ENCODE peak calls at places on chromosome 7, in seven cellular contexts. One of them, this sample, is unnamed.
A peak's percentile ranks its signal among the peaks of the same experiment; 100 is the strongest.

GRCh38 chr7:69373171-69374035 is 224.9 kb upstream of the AUTS2 start:
- DNase-seq in GM23338: no peak
- DNase-seq in mammary epithelial cell: no peak
- DNase-seq in astrocyte of the spinal cord: peak; percentile 28
- DNase-seq in hypothalamus: no peak
- DNase-seq in M059J: peak; percentile 82
- DNase-seq in CD8-positive, alpha-beta T cell: no peak
- DNase-seq in this sample: no peak

GRCh38 chr7:155456772-155457543 is 971 bp upstream of the EN2 start:
- DNase-seq in GM23338: peak; percentile 84
- DNase-seq in mammary epithelial cell: peak; percentile 40
- DNase-seq in astrocyte of the spinal cord: peak; percentile 52
- DNase-seq in hypothalamus: peak; percentile 48
- DNase-seq in M059J: peak; percentile 66
- DNase-seq in CD8-positive, alpha-beta T cell: no peak
- DNase-seq in this sample: peak; percentile 86

GRCh38 chr7:13050703-13051102 is 363.3 kb downstream of the ARL4A start:
- DNase-seq in GM23338: no peak
- DNase-seq in mammary epithelial cell: peak; percentile 28
- DNase-seq in astrocyte of the spinal cord: peak; percentile 65
- DNase-seq in hypothalamus: no peak
- DNase-seq in M059J: peak; percentile 63
- DNase-seq in CD8-positive, alpha-beta T cell: no peak
- DNase-seq in this sample: no peak

GRCh38 chr7:149196705-149197171 is 1.4 kb downstream of the ZNF282 start:
- DNase-seq in GM23338: peak; percentile 34
- DNase-seq in mammary epithelial cell: peak; percentile 31
- DNase-seq in astrocyte of the spinal cord: no peak
- DNase-seq in hypothalamus: no peak
- DNase-seq in M059J: peak; percentile 59
- DNase-seq in CD8-positive, alpha-beta T cell: no peak
- DNase-seq in this sample: no peak

GRCh38 chr7:18873674-18874341 is 243.6 kb downstream of the TWIST1 start:
- DNase-seq in GM23338: peak; percentile 77
- DNase-seq in mammary epithelial cell: no peak
- DNase-seq in astrocyte of the spinal cord: peak; percentile 49
- DNase-seq in hypothalamus: no peak
- DNase-seq in M059J: peak; percentile 23
- DNase-seq in CD8-positive, alpha-beta T cell: no peak
- DNase-seq in this sample: peak; percentile 48

GRCh38 chr7:3575753-3576531 is 274.9 kb downstream of the SDK1 start:
- DNase-seq in GM23338: no peak
- DNase-seq in mammary epithelial cell: no peak
- DNase-seq in astrocyte of the spinal cord: no peak
- DNase-seq in hypothalamus: no peak
- DNase-seq in M059J: no peak
- DNase-seq in CD8-positive, alpha-beta T cell: no peak
- DNase-seq in this sample: no peak

GRCh38 chr7:47227762-47228177 is 354.1 kb downstream of the TNS3 start:
- DNase-seq in GM23338: no peak
- DNase-seq in mammary epithelial cell: peak; percentile 65
- DNase-seq in astrocyte of the spinal cord: peak; percentile 85
- DNase-seq in hypothalamus: no peak
- DNase-seq in M059J: peak; percentile 97
- DNase-seq in CD8-positive, alpha-beta T cell: no peak
- DNase-seq in this sample: no peak

GRCh38 chr7:36787933-36788378 is 63.7 kb upstream of the AOAH start:
- DNase-seq in GM23338: no peak
- DNase-seq in mammary epithelial cell: no peak
- DNase-seq in astrocyte of the spinal cord: no peak
- DNase-seq in hypothalamus: no peak
- DNase-seq in M059J: no peak
- DNase-seq in CD8-positive, alpha-beta T cell: no peak
- DNase-seq in this sample: no peak

GRCh38 chr7:28409716-28410627 is 2.3 kb upstream of the CREB5 start:
- DNase-seq in GM23338: peak; percentile 81
- DNase-seq in mammary epithelial cell: peak; percentile 42
- DNase-seq in astrocyte of the spinal cord: peak; percentile 40
- DNase-seq in hypothalamus: no peak
- DNase-seq in M059J: peak; percentile 53
- DNase-seq in CD8-positive, alpha-beta T cell: no peak
- DNase-seq in this sample: peak; percentile 75

GRCh38 chr7:77367976-77368375 is 48.2 kb downstream of the GSAP start:
- DNase-seq in GM23338: no peak
- DNase-seq in mammary epithelial cell: no peak
- DNase-seq in astrocyte of the spinal cord: no peak
- DNase-seq in hypothalamus: no peak
- DNase-seq in M059J: no peak
- DNase-seq in CD8-positive, alpha-beta T cell: no peak
- DNase-seq in this sample: no peak

GRCh38 chr7:144468990-144469732 is 65.7 kb upstream of the NOBOX start:
- DNase-seq in GM23338: no peak
- DNase-seq in mammary epithelial cell: no peak
- DNase-seq in astrocyte of the spinal cord: no peak
- DNase-seq in hypothalamus: no peak
- DNase-seq in M059J: peak; percentile 1
- DNase-seq in CD8-positive, alpha-beta T cell: no peak
- DNase-seq in this sample: no peak

GRCh38 chr7:43585521-43585920 is 2.6 kb downstream of the STK17A start:
- DNase-seq in GM23338: no peak
- DNase-seq in mammary epithelial cell: peak; percentile 68
- DNase-seq in astrocyte of the spinal cord: peak; percentile 70
- DNase-seq in hypothalamus: no peak
- DNase-seq in M059J: no peak
- DNase-seq in CD8-positive, alpha-beta T cell: no peak
- DNase-seq in this sample: no peak

GRCh38 chr7:51827641-51828040 is 511.0 kb upstream of the COBL start:
- DNase-seq in GM23338: no peak
- DNase-seq in mammary epithelial cell: no peak
- DNase-seq in astrocyte of the spinal cord: no peak
- DNase-seq in hypothalamus: no peak
- DNase-seq in M059J: no peak
- DNase-seq in CD8-positive, alpha-beta T cell: no peak
- DNase-seq in this sample: no peak

GRCh38 chr7:1678571-1679325 is 8.7 kb downstream of the ELFN1 start:
- DNase-seq in GM23338: no peak
- DNase-seq in mammary epithelial cell: no peak
- DNase-seq in astrocyte of the spinal cord: no peak
- DNase-seq in hypothalamus: no peak
- DNase-seq in M059J: no peak
- DNase-seq in CD8-positive, alpha-beta T cell: peak; percentile 41
- DNase-seq in this sample: no peak